ENCODE peak calls at places on chromosomes 12 and 14, in five cellular contexts. X is H1, H is IMR-90, J is trophoblast cell, U is mesenchymal stem cell. K is an unnamed sample.

GRCh38 chr12:18683603-18684002 is 54.2 kb downstream of the PLCZ1 start:
- DNase-seq in U (peak), H (peak), J (no peak), X (no peak), K (no peak)

GRCh38 chr14:23430733-23431105 is 4.7 kb downstream of the MYH7 start:
- DNase-seq in H (no peak), X (no peak), J (no peak), U (peak), K (peak)

GRCh38 chr12:42221722-42222121 is 16.3 kb downstream of the YAF2 start:
- DNase-seq in U (no peak), J (no peak), H (no peak), X (no peak), K (no peak)

GRCh38 chr12:116916714-116917114 is 6.0 kb downstream of the FBXW8 start:
- DNase-seq in J (peak), X (no peak), U (peak), H (peak), K (no peak)

GRCh38 chr14:95514131-95515079 is 2.0 kb downstream of the SYNE3 start:
- DNase-seq in J (peak), X (no peak), H (no peak), U (no peak), K (no peak)

GRCh38 chr14:95387826-95388445 is 68.2 kb upstream of the CLMN start:
- DNase-seq in H (no peak), J (no peak), X (no peak), U (no peak), K (no peak)

GRCh38 chr14:52862652-52863338 is 71.4 kb upstream of the GNPNAT1 start:
- DNase-seq in X (no peak), U (peak), J (peak), H (peak), K (no peak)

GRCh38 chr14:90576581-90576980 is 179.8 kb downstream of the CALM1 start:
- DNase-seq in J (no peak), U (no peak), H (peak), X (no peak), K (no peak)

GRCh38 chr14:52906141-52906601 is 44.7 kb downstream of the FERMT2 start:
- DNase-seq in X (no peak), U (peak), H (peak), J (no peak), K (no peak)

GRCh38 chr12:105378821-105379400 is 48.4 kb downstream of the C12orf75 start:
- DNase-seq in X (peak), H (no peak), U (peak), J (peak), K (no peak)

GRCh38 chr12:52721838-52722470 is 18.6 kb upstream of the KRT77 start:
- DNase-seq in H (no peak), U (no peak), X (no peak), J (peak), K (no peak)

GRCh38 chr12:67741234-67741633 is 92.7 kb downstream of the DYRK2 start:
- DNase-seq in X (no peak), U (no peak), J (no peak), H (no peak), K (no peak)

GRCh38 chr12:128531153-128531552 is 264.2 kb downstream of the TMEM132C start:
- DNase-seq in U (no peak), H (no peak), J (no peak), X (no peak), K (peak)

GRCh38 chr12:113439606-113440030 is 17.4 kb downstream of the SDSL start:
- DNase-seq in J (peak), X (peak), H (peak), U (peak), K (peak)

GRCh38 chr12:17609152-17609551 is 480.8 kb downstream of the RERGL start:
- DNase-seq in U (no peak), H (no peak), J (peak), X (no peak), K (no peak)

GRCh38 chr12:131223791-131224567 is 270.3 kb downstream of the ADGRD1 start:
- DNase-seq in X (peak), U (no peak), J (no peak), H (no peak), K (no peak)

GRCh38 chr14:105501504-105502291 is 10.7 kb downstream of the TEDC1 start:
- DNase-seq in H (no peak), U (no peak), J (no peak), X (no peak), K (no peak)

GRCh38 chr14:38469156-38469555 is 213.3 kb upstream of the CLEC14A start:
- DNase-seq in J (no peak), X (no peak), H (peak), U (peak), K (no peak)

GRCh38 chr12:77947326-77947725 is 116.6 kb downstream of the NAV3 start:
- DNase-seq in J (no peak), H (peak), U (peak), X (no peak), K (no peak)

GRCh38 chr12:119011231-119011630 is 29.9 kb downstream of the SRRM4 start:
- DNase-seq in H (no peak), J (no peak), X (no peak), U (no peak), K (no peak)

GRCh38 chr12:114186241-114187002 is 219.5 kb downstream of the TBX5 start:
- DNase-seq in H (no peak), X (peak), U (no peak), J (no peak), K (peak)

GRCh38 chr12:55727643-55728184 is 1.1 kb downstream of the CD63 start:
- DNase-seq in U (peak), J (peak), H (peak), X (no peak), K (no peak)
- H3K14ac ChIP-seq in U (no peak), J (peak), H (peak), X (no peak), K (peak)

GRCh38 chr14:70189678-70190077 is 927 bp upstream of the SLC8A3 start:
- DNase-seq in H (no peak), X (no peak), J (peak), U (no peak), K (no peak)

GRCh38 chr14:70188292-70188607 is 501 bp downstream of the SLC8A3 start:
- DNase-seq in H (no peak), X (peak), U (no peak), J (no peak), K (no peak)

GRCh38 chr14:70186826-70187483 is 1.8 kb downstream of the SLC8A3 start:
- DNase-seq in J (no peak), X (peak), H (no peak), U (no peak), K (no peak)

GRCh38 chr14:70190156-70190555 is 1.4 kb upstream of the SLC8A3 start:
- DNase-seq in J (no peak), X (no peak), U (no peak), H (no peak), K (no peak)

GRCh38 chr14:70188608-70189540 is at the start of gene SLC8A3:
- DNase-seq in U (peak), J (peak), H (peak), X (peak), K (peak)
- H3K4me3 ChIP-seq in U (peak), J (peak), H (peak), X (peak), K (peak)

GRCh38 chr14:35369701-35370191 is 34.8 kb downstream of the NFKBIA start:
- DNase-seq in U (no peak), H (no peak), X (no peak), J (no peak), K (no peak)
- H3K27ac ChIP-seq in U (no peak), H (no peak), X (no peak), J (no peak), K (no peak)

DNA sequence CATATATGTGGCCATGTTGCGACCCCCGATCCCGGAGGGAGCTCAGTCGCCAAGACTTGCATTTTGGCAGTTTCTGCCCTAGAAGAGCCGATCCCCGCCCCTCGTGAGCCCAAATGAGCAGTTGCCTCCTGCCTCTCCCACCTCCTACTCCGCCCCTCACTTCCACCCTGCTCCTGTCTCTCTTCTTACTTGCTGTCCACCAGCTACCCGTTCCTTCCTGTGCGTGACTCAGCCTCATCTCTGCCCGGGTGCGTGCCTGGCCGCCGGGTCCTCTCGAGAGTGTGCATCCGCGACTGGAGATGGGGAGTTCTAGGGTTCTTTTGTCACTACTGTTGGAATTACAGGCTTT is 585 bp downstream of the GPATCH2L start:
- DNase-seq in U (peak), J (peak), X (no peak), H (peak), K (peak)
- H3K14ac ChIP-seq in U (peak), J (peak), X (no peak), H (peak), K (peak)

DNA sequence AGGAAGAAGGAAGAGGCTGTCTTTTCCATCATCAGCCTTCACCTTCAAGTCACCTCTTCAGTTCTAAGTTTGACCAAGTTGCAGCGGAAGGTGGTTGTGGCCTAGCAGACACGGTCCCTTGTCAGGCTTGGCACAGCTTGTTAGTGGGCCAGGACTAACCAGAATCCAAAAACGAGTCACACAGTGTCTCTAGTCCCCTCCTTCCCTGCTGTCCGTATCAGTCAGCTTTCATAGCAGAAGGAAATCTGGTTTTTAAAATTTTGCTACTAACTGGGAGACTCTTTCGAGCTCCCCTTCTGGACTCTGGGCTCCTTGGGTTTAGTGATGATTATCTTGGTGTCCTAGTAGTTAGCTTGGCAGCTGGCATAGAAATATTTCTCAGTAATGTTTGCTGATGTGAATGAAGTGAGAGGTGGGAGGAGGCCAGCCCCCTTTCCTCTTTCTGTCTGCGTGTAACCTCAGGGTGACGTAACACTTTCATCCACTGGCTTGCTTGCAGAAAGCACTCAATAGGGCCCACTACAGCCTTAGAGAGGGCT is 3.8 kb downstream of the ETV6 start:
- DNase-seq in U (no peak), H (peak), J (no peak), X (no peak), K (no peak)
- H3K4me3 ChIP-seq in U (peak), H (peak), J (peak), X (no peak), K (no peak)

DNA sequence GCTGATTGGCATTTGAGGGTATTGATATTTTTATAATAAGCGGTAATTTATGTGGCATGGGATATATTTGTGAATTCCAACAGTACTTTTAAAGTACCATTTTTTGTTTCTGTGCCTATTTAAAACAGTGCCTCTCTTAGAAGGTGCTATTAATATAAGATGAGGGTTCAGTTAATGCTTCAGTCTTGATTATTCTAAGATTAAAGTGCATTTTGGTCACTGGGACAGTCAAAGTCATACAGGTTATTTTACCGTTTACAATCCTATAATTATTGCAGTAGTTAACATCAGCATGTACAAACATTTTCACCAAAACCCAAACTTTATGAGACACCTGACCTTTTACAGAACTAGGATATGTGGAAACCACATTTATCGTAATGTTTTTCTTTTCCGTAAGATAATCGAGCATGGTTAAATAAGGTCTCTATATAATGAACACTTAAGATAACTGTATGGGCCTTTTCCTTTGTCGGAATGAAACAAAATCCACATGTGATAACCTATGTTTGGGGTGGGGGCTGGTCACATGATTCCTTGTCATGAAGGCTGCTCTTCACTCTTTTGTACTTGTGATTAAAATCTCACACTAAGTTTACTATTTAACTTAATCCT is 37.7 kb upstream of the DNM1L start:
- DNase-seq in H (no peak), J (no peak), U (no peak), X (no peak), K (no peak)
- H3K27ac ChIP-seq in H (no peak), J (no peak), U (no peak), X (no peak), K (no peak)

K was measured in neuronal stem cell.